ENCODE peak calls at places on chromosomes 5 and 9, in six cellular contexts. E is WTC11; I is activated CD8-positive, alpha-beta memory T cell treated with anti-CD3 and anti-CD28 coated beads for 24 hours; A is fibroblast of mammary gland; C is thyroid gland; Q is activated naive CD4-positive, alpha-beta T cell treated with anti-CD3 and anti-CD28 coated beads, Interleukin-2, amount 50 U/mL, for 72 hours. F is an unnamed sample.
A peak's percentile ranks its signal among the peaks of the same experiment; 100 is the strongest.

GRCh38 chr9:91181541-91181940 is 180.2 kb downstream of the AUH start:
- DNase-seq in E (no peak), I (no peak), A (no peak), C (no peak), Q (no peak), F (peak; percentile 36)

GRCh38 chr5:77852514-77853352 is 76.6 kb upstream of the TBCA start:
- DNase-seq in E (peak; percentile 72), I (peak; percentile 79), A (peak; percentile 55), C (peak; percentile 84), Q (peak; percentile 20), F (no peak)

GRCh38 chr5:32030226-32030625 is 143.9 kb downstream of the GOLPH3 start:
- DNase-seq in E (no peak), I (no peak), A (peak; percentile 18), C (no peak), Q (no peak), F (no peak)

GRCh38 chr5:146805099-146805498 is 73.5 kb downstream of the PPP2R2B start:
- DNase-seq in E (no peak), I (no peak), A (peak; percentile 58), C (no peak), Q (no peak), F (no peak)

GRCh38 chr9:99011161-99011709 is 67.5 kb downstream of the COL15A1 start:
- DNase-seq in E (no peak), I (no peak), A (peak; percentile 65), C (no peak), Q (no peak), F (no peak)

GRCh38 chr5:1824109-1824821 is 23.1 kb downstream of the NDUFS6 start:
- DNase-seq in E (no peak), I (no peak), A (no peak), C (no peak), Q (no peak), F (no peak)

GRCh38 chr9:120175031-120175430 is 404.9 kb downstream of the CDK5RAP2 start:
- DNase-seq in E (no peak), I (no peak), A (no peak), C (no peak), Q (no peak), F (no peak)

GRCh38 chr5:161676109-161676508 is 9.4 kb upstream of the GABRA6 start:
- DNase-seq in E (no peak), I (no peak), A (peak; percentile 0), C (no peak), Q (no peak), F (no peak)

GRCh38 chr5:66299463-66299862 is 155.4 kb downstream of the SREK1 start:
- DNase-seq in E (no peak), I (no peak), A (no peak), C (no peak), Q (no peak), F (no peak)

GRCh38 chr9:134539613-134540012 is 102.0 kb upstream of the COL5A1 start:
- DNase-seq in E (no peak), I (no peak), A (no peak), C (no peak), Q (no peak), F (no peak)

GRCh38 chr9:268616-269015 is 54.0 kb downstream of the DOCK8 start:
- DNase-seq in E (no peak), I (no peak), A (no peak), C (no peak), Q (no peak), F (no peak)

GRCh38 chr9:73038613-73039012 is 85.8 kb upstream of the ALDH1A1 start:
- DNase-seq in E (peak; percentile 12), I (no peak), A (peak; percentile 81), C (peak; percentile 39), Q (no peak), F (no peak)

GRCh38 chr5:80326468-80326867 is 6.7 kb downstream of the SPZ1 start:
- DNase-seq in E (no peak), I (no peak), A (no peak), C (no peak), Q (no peak), F (no peak)

GRCh38 chr5:150053231-150053626 is 33.1 kb downstream of the CSF1R start:
- DNase-seq in E (no peak), I (no peak), A (peak; percentile 86), C (no peak), Q (no peak), F (no peak)

GRCh38 chr9:13445123-13445522 is 165.6 kb upstream of the MPDZ start:
- DNase-seq in E (no peak), I (no peak), A (no peak), C (no peak), Q (no peak), F (no peak)

GRCh38 chr9:130689937-130690700 is 3.5 kb upstream of the EXOSC2 start:
- DNase-seq in E (peak; percentile 42), I (no peak), A (peak; percentile 98), C (peak; percentile 87), Q (no peak), F (no peak)

GRCh38 chr9:95077053-95077765 is 240.3 kb downstream of the FANCC start:
- DNase-seq in E (no peak), I (peak; percentile 28), A (no peak), C (no peak), Q (no peak), F (peak; percentile 64)

GRCh38 chr5:113447651-113448050 is 12.9 kb upstream of the TSSK1B start:
- DNase-seq in E (no peak), I (no peak), A (peak; percentile 6), C (no peak), Q (no peak), F (no peak)

GRCh38 chr5:6829150-6829784 is 116.0 kb downstream of the TENT4A start:
- DNase-seq in E (no peak), I (peak; percentile 61), A (peak; percentile 8), C (peak; percentile 27), Q (peak; percentile 69), F (peak; percentile 46)

GRCh38 chr9:134551176-134551575 is 90.4 kb upstream of the COL5A1 start:
- DNase-seq in E (no peak), I (no peak), A (no peak), C (no peak), Q (no peak), F (no peak)

GRCh38 chr9:374726-375125 is 160.1 kb downstream of the DOCK8 start:
- DNase-seq in E (no peak), I (no peak), A (no peak), C (no peak), Q (no peak), F (no peak)

GRCh38 chr5:115685966-115686691 is 60.3 kb upstream of the TMED7 start:
- DNase-seq in E (no peak), I (no peak), A (peak; percentile 47), C (peak; percentile 58), Q (no peak), F (no peak)

F was measured in osteocyte.